ENCODE peak calls at places on chromosomes 5 and 9, in five cellular contexts. C is RWPE2, R is adrenal gland, W is tibial nerve, T is MG63. Y is an unnamed sample.

GRCh38 chr5:93705896-93706295 is 35.5 kb downstream of the POU5F2 start:
- DNase-seq in C (no peak), R (no peak), T (no peak), W (no peak), Y (no peak)

GRCh38 chr9:127569819-127570401 is 42.2 kb upstream of the STXBP1 start:
- DNase-seq in T (no peak), W (no peak), C (no peak), R (no peak), Y (no peak)

GRCh38 chr9:18390393-18390792 is 83.6 kb upstream of the ADAMTSL1 start:
- DNase-seq in W (no peak), C (no peak), T (peak; percentile 77), R (no peak), Y (no peak)

GRCh38 chr9:35729700-35730485 is 2.1 kb downstream of the TLN1 start:
- DNase-seq in C (no peak), W (no peak), R (peak; percentile 66), T (peak; percentile 80), Y (peak; percentile 84)

GRCh38 chr5:94524841-94525697 is 93.3 kb downstream of the KIAA0825 start:
- DNase-seq in W (no peak), C (no peak), R (no peak), T (no peak), Y (peak; percentile 35)

GRCh38 chr5:59158165-59158564 is 575.3 kb downstream of the RAB3C start:
- DNase-seq in C (no peak), T (no peak), W (no peak), R (no peak), Y (no peak)

GRCh38 chr5:85921590-85921989 is 696.2 kb upstream of the COX7C start:
- DNase-seq in R (no peak), W (no peak), T (no peak), C (no peak), Y (no peak)

GRCh38 chr9:86202338-86202882 is 57.0 kb downstream of the C9orf153 start:
- DNase-seq in C (no peak), R (peak; percentile 35), T (peak; percentile 9), W (no peak), Y (peak; percentile 61)

GRCh38 chr9:128713941-128714573 is 9.9 kb downstream of the ZDHHC12 start:
- DNase-seq in R (no peak), W (no peak), C (peak; percentile 45), T (no peak), Y (peak; percentile 32)

GRCh38 chr9:127635198-127635735 is 23.2 kb downstream of the STXBP1 start:
- DNase-seq in W (no peak), T (no peak), C (no peak), R (no peak), Y (no peak)

GRCh38 chr5:108149369-108149768 is 232.5 kb downstream of the FBXL17 start:
- DNase-seq in R (no peak), T (no peak), C (no peak), W (no peak), Y (no peak)

GRCh38 chr5:100560860-100561259 is 25.7 kb downstream of the FAM174A start:
- DNase-seq in T (no peak), W (no peak), R (no peak), C (no peak), Y (no peak)

GRCh38 chr9:41229408-41230401 is 40.6 kb upstream of the ZNG1F start:
- DNase-seq in W (no peak), C (peak; percentile 83), R (no peak), T (no peak), Y (peak; percentile 5)

GRCh38 chr5:21646469-21646868 is 1206.7 kb downstream of the CDH12 start:
- DNase-seq in R (no peak), T (no peak), C (no peak), W (no peak), Y (no peak)

GRCh38 chr9:93636172-93636661 is 59.8 kb downstream of the PHF2 start:
- DNase-seq in R (no peak), T (no peak), C (peak; percentile 30), W (no peak), Y (peak; percentile 30)

GRCh38 chr5:16964821-16965220 is 28.7 kb upstream of the MYO10 start:
- DNase-seq in C (no peak), W (no peak), T (no peak), R (no peak), Y (no peak)

GRCh38 chr9:114678847-114679246 is 3.1 kb downstream of the TEX48 start:
- DNase-seq in R (no peak), T (no peak), W (no peak), C (no peak), Y (no peak)

GRCh38 chr9:34386656-34387055 is 10.0 kb upstream of the MYORG start:
- DNase-seq in R (no peak), T (no peak), W (no peak), C (no peak), Y (no peak)

GRCh38 chr5:127568166-127568565 is 50.7 kb downstream of the PRRC1 start:
- DNase-seq in T (no peak), W (no peak), R (no peak), C (no peak), Y (no peak)

GRCh38 chr9:108743901-108744371 is 111.8 kb downstream of the ACTL7B start:
- DNase-seq in C (no peak), R (no peak), W (no peak), T (no peak), Y (no peak)

GRCh38 chr9:83698976-83699585 is 8.7 kb downstream of the UBQLN1 start:
- DNase-seq in W (no peak), C (no peak), T (no peak), R (no peak), Y (no peak)

GRCh38 chr9:90141723-90142122 is 500.9 kb downstream of the DIRAS2 start:
- DNase-seq in C (no peak), R (no peak), T (no peak), W (no peak), Y (peak; percentile 30)

GRCh38 chr5:132877938-132878337 is 4.5 kb downstream of the LEAP2 start:
- DNase-seq in W (no peak), T (no peak), C (no peak), R (no peak), Y (no peak)

GRCh38 chr5:65451436-65451835 is 30.3 kb downstream of the ADAMTS6 start:
- DNase-seq in W (no peak), T (no peak), R (no peak), C (no peak), Y (no peak)

GRCh38 chr9:114611516-114612271 is 603 bp downstream of the TMEM268 start:
- DNase-seq in T (peak; percentile 65), C (no peak), W (peak; percentile 25), R (peak; percentile 81), Y (peak; percentile 88)

GRCh38 chr5:92444888-92445287 is 1061.8 kb upstream of the ARRDC3 start:
- DNase-seq in C (no peak), W (no peak), R (no peak), T (no peak), Y (no peak)

GRCh38 chr5:44842491-44843282 is 33.9 kb downstream of the MRPS30 start:
- DNase-seq in W (no peak), T (no peak), R (no peak), C (no peak), Y (no peak)

GRCh38 chr5:67515762-67516161 is 319.2 kb upstream of the CD180 start:
- DNase-seq in C (no peak), T (no peak), R (no peak), W (no peak), Y (no peak)

DNA sequence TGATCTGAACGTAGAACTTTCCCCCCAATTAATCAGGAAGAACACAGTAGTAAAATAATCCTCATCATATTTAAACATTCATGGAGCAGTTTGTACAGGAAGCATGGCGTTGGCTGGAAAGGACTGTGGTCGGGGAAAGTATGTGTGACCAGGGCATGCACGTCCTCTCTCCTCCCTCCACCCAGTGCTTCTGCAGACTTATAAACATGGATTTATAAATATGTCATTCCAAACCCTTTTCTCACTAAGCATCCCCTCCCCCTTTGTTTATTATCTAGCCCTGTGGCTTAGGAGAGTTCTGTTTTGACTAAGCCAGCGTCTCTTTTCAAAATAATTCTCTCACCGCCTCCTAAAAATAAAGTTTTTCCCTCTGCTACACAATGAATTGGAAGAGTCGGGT is 70.4 kb upstream of the DAP start:
- DNase-seq in R (no peak), C (no peak), W (no peak), T (peak; percentile 86), Y (no peak)
- H3K4me3 ChIP-seq in R (no peak overlapping the region), C (no peak overlapping the region), W (no peak overlapping the region), T (no peak overlapping the region), Y (no peak overlapping the region)

GRCh38 chr9:125842215-125842614 is 95.0 kb downstream of the PBX3 start:
- DNase-seq in C (no peak), T (no peak), R (no peak), W (no peak), Y (no peak)
- H3K4me3 ChIP-seq in C (no peak overlapping the region), T (no peak overlapping the region), R (no peak overlapping the region), W (no peak overlapping the region), Y (no peak overlapping the region)

GRCh38 chr5:54520940-54521339 is 3.4 kb downstream of the SNX18 start:
- DNase-seq in W (no peak), C (no peak), T (no peak), R (no peak), Y (no peak)
- H3K4me3 ChIP-seq in W (peak overlapping the region; percentile 68), C (peak overlapping the region; percentile 25), T (peak overlapping the region; percentile 77), R (peak overlapping the region; percentile 99), Y (peak overlapping the region; percentile 43)

GRCh38 chr5:140038373-140038957 is 4.6 kb downstream of the NRG2 start:
- DNase-seq in T (peak; percentile 19), C (no peak), R (no peak), W (no peak), Y (peak; percentile 28)
- H3K4me3 ChIP-seq in T (peak overlapping the region; percentile 57), C (no peak overlapping the region), R (peak overlapping the region; percentile 53), W (peak overlapping the region; percentile 14), Y (no peak overlapping the region)

DNA sequence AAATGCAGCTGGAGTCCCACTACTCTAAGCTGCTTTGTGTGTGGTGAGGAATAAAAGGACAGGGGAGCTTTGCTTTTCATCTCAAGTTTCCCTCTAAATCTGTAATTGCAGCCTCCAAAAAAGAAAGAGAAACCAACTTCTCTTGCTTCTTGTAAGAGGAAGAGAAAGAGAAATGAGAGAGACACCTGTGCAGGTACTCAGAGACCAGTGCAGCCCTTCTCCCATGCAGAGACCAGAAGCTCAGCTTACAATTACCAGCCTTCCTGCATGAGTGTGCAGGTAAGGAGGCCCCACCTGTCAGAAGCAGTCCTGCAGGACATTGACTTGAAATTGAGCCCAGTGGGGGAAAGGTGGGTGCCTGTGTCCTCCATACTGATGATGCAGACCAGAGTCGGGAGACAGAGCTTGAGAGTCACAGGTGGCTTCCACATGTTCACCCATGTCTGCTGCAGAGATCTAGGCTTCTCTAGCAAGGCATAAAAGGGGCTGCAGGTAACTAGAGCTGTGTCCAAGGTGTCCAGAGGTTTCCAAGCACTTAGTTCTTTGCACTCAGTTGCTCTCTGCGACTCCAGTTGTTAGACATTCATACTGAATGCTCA is 15.3 kb upstream of the MED10 start:
- DNase-seq in R (no peak), W (no peak), C (no peak), T (no peak), Y (no peak)
- H3K4me3 ChIP-seq in R (no peak overlapping the region), W (no peak overlapping the region), C (no peak overlapping the region), T (no peak overlapping the region), Y (no peak overlapping the region)

DNA sequence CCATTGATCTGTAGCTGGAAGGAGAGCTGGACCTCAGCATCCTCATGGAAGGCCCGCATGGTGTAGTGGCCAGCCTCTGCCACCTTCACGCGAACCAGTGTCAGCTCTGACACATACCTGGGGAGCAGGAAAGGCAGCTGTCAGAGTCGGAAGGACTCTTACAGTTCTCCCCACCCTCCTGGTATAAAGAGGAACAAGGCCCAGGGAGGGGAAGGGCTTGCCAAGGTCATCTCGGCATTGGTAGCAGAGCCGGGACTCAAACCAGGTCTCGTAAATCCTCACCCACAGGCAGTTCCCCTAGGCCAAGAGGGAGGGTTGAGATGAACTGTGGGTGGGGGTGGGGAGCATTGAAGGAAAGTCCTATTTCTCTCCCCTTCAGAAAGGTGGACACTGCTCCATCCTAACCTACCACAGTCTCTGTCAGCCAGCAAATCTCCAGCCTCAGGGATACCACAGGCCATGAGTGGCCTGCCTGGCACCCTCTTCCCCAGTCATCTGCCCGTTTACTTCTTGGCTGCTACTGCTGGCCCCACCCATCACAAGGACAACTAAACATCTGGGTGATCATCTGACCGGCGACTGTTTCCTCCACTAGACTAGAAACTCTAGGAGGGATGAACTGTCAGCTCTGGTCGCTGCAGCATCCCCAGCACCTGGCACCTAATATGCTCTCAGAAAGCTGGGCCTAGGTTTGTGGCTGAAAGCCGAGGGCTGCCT is 23.5 kb downstream of the PDGFRB start:
- DNase-seq in T (peak; percentile 68), R (no peak), C (no peak), W (peak; percentile 51), Y (no peak)
- H3K4me3 ChIP-seq in T (no peak overlapping the region), R (no peak overlapping the region), C (no peak overlapping the region), W (no peak overlapping the region), Y (no peak overlapping the region)

Y was measured in H7.